ENCODE peak calls at places on chromosomes 4 and X, in four cellular contexts. One of them, this sample, is unnamed.

GRCh38 chr4:2291705-2292651 is 30.1 kb upstream of the MXD4 start:
- DNase-seq in choroid plexus epithelial cell: no peak
- DNase-seq in hepatocyte: peak
- DNase-seq in progenitor cell of endocrine pancreas: no peak
- DNase-seq in this sample: peak

GRCh38 chr4:19615086-19615689 is 636.5 kb upstream of the SLIT2 start:
- DNase-seq in choroid plexus epithelial cell: no peak
- DNase-seq in hepatocyte: no peak
- DNase-seq in progenitor cell of endocrine pancreas: no peak
- DNase-seq in this sample: no peak

GRCh38 chrX:111505783-111506182 is 5.7 kb upstream of the SERTM2 start:
- DNase-seq in choroid plexus epithelial cell: no peak
- DNase-seq in hepatocyte: no peak
- DNase-seq in progenitor cell of endocrine pancreas: no peak
- DNase-seq in this sample: no peak

GRCh38 chr4:8198906-8199593 is at the start of gene SH3TC1:
- DNase-seq in choroid plexus epithelial cell: peak
- DNase-seq in hepatocyte: peak
- DNase-seq in progenitor cell of endocrine pancreas: peak
- DNase-seq in this sample: peak

GRCh38 chr4:40763228-40763716 is 13.5 kb downstream of the NSUN7 start:
- DNase-seq in choroid plexus epithelial cell: peak
- DNase-seq in hepatocyte: no peak
- DNase-seq in progenitor cell of endocrine pancreas: no peak
- DNase-seq in this sample: no peak

GRCh38 chr4:122500852-122501501 is 44.5 kb upstream of the IL2 start:
- DNase-seq in choroid plexus epithelial cell: peak
- DNase-seq in hepatocyte: no peak
- DNase-seq in progenitor cell of endocrine pancreas: no peak
- DNase-seq in this sample: no peak

GRCh38 chrX:38882894-38883620 is 81.8 kb downstream of the MID1IP1 start:
- DNase-seq in choroid plexus epithelial cell: no peak
- DNase-seq in hepatocyte: no peak
- DNase-seq in progenitor cell of endocrine pancreas: no peak
- DNase-seq in this sample: no peak

GRCh38 chr4:52071786-52072552 is 20.9 kb downstream of the SPATA18 start:
- DNase-seq in choroid plexus epithelial cell: no peak
- DNase-seq in hepatocyte: no peak
- DNase-seq in progenitor cell of endocrine pancreas: no peak
- DNase-seq in this sample: no peak

GRCh38 chrX:100090931-100091330 is 319.1 kb downstream of the PCDH19 start:
- DNase-seq in choroid plexus epithelial cell: no peak
- DNase-seq in hepatocyte: no peak
- DNase-seq in progenitor cell of endocrine pancreas: no peak
- DNase-seq in this sample: no peak

GRCh38 chr4:143025111-143025704 is 159.5 kb upstream of the USP38 start:
- DNase-seq in choroid plexus epithelial cell: peak
- DNase-seq in hepatocyte: no peak
- DNase-seq in progenitor cell of endocrine pancreas: no peak
- DNase-seq in this sample: no peak

GRCh38 chrX:101595739-101596419 is 21.9 kb downstream of the ARMCX6 start:
- DNase-seq in choroid plexus epithelial cell: peak
- DNase-seq in hepatocyte: peak
- DNase-seq in progenitor cell of endocrine pancreas: no peak
- DNase-seq in this sample: no peak

GRCh38 chrX:9997524-9997923 is 30.4 kb downstream of the CLDN34 start:
- DNase-seq in choroid plexus epithelial cell: no peak
- DNase-seq in hepatocyte: no peak
- DNase-seq in progenitor cell of endocrine pancreas: no peak
- DNase-seq in this sample: no peak

GRCh38 chr4:40888916-40889315 is 139.2 kb downstream of the NSUN7 start:
- DNase-seq in choroid plexus epithelial cell: no peak
- DNase-seq in hepatocyte: no peak
- DNase-seq in progenitor cell of endocrine pancreas: no peak
- DNase-seq in this sample: no peak

GRCh38 chrX:141220342-141221008 is 21.8 kb downstream of the SPANXC start:
- DNase-seq in choroid plexus epithelial cell: peak
- DNase-seq in hepatocyte: peak
- DNase-seq in progenitor cell of endocrine pancreas: no peak
- DNase-seq in this sample: no peak

GRCh38 chrX:41921492-41922124 is 1.7 kb downstream of the CASK start:
- DNase-seq in choroid plexus epithelial cell: peak
- DNase-seq in hepatocyte: no peak
- DNase-seq in progenitor cell of endocrine pancreas: no peak
- DNase-seq in this sample: no peak

GRCh38 chrX:10618911-10619310 is 1.5 kb downstream of the MID1 start:
- DNase-seq in choroid plexus epithelial cell: no peak
- DNase-seq in hepatocyte: peak
- DNase-seq in progenitor cell of endocrine pancreas: no peak
- DNase-seq in this sample: no peak

GRCh38 chr4:150127757-150128156 is 49.5 kb downstream of the DCLK2 start:
- DNase-seq in choroid plexus epithelial cell: peak
- DNase-seq in hepatocyte: no peak
- DNase-seq in progenitor cell of endocrine pancreas: no peak
- DNase-seq in this sample: no peak

GRCh38 chr4:19379318-19379717 is 872.4 kb upstream of the SLIT2 start:
- DNase-seq in choroid plexus epithelial cell: no peak
- DNase-seq in hepatocyte: peak
- DNase-seq in progenitor cell of endocrine pancreas: no peak
- DNase-seq in this sample: no peak

GRCh38 chr4:143185253-143186107 is 763 bp downstream of the USP38 start:
- DNase-seq in choroid plexus epithelial cell: peak
- DNase-seq in hepatocyte: peak
- DNase-seq in progenitor cell of endocrine pancreas: peak
- DNase-seq in this sample: peak

GRCh38 chr4:118955515-118955914 is 66.9 kb downstream of the SYNPO2 start:
- DNase-seq in choroid plexus epithelial cell: peak
- DNase-seq in hepatocyte: no peak
- DNase-seq in progenitor cell of endocrine pancreas: no peak
- DNase-seq in this sample: no peak

GRCh38 chr4:75207902-75208301 is 275.0 kb downstream of the PARM1 start:
- DNase-seq in choroid plexus epithelial cell: no peak
- DNase-seq in hepatocyte: no peak
- DNase-seq in progenitor cell of endocrine pancreas: no peak
- DNase-seq in this sample: no peak

GRCh38 chrX:100883654-100884053 is 9.5 kb upstream of the NOX1 start:
- DNase-seq in choroid plexus epithelial cell: no peak
- DNase-seq in hepatocyte: no peak
- DNase-seq in progenitor cell of endocrine pancreas: no peak
- DNase-seq in this sample: no peak

GRCh38 chrX:151753313-151754041 is 18.9 kb downstream of the CNGA2 start:
- DNase-seq in choroid plexus epithelial cell: peak
- DNase-seq in hepatocyte: peak
- DNase-seq in progenitor cell of endocrine pancreas: peak
- DNase-seq in this sample: peak

GRCh38 chrX:14243823-14244222 is 214.1 kb upstream of the GEMIN8 start:
- DNase-seq in choroid plexus epithelial cell: no peak
- DNase-seq in hepatocyte: no peak
- DNase-seq in progenitor cell of endocrine pancreas: no peak
- DNase-seq in this sample: no peak

GRCh38 chr4:126405369-126405982 is 1090.7 kb downstream of the FAT4 start:
- DNase-seq in choroid plexus epithelial cell: peak
- DNase-seq in hepatocyte: no peak
- DNase-seq in progenitor cell of endocrine pancreas: no peak
- DNase-seq in this sample: no peak

GRCh38 chrX:20149326-20149725 is 7.7 kb upstream of the EIF1AX start:
- DNase-seq in choroid plexus epithelial cell: no peak
- DNase-seq in hepatocyte: no peak
- DNase-seq in progenitor cell of endocrine pancreas: no peak
- DNase-seq in this sample: no peak

GRCh38 chr4:76526585-76526990 is 91.6 kb downstream of the SHROOM3 start:
- DNase-seq in choroid plexus epithelial cell: peak
- DNase-seq in hepatocyte: peak
- DNase-seq in progenitor cell of endocrine pancreas: no peak
- DNase-seq in this sample: no peak

GRCh38 chrX:111823068-111823467 is 52.9 kb upstream of the TRPC5OS start:
- DNase-seq in choroid plexus epithelial cell: peak
- DNase-seq in hepatocyte: peak
- DNase-seq in progenitor cell of endocrine pancreas: no peak
- DNase-seq in this sample: no peak

GRCh38 chr4:80098635-80099034 is 25.6 kb upstream of the ANTXR2 start:
- DNase-seq in choroid plexus epithelial cell: no peak
- DNase-seq in hepatocyte: no peak
- DNase-seq in progenitor cell of endocrine pancreas: no peak
- DNase-seq in this sample: no peak

GRCh38 chr4:80099671-80100070 is 26.6 kb upstream of the ANTXR2 start:
- DNase-seq in choroid plexus epithelial cell: no peak
- DNase-seq in hepatocyte: no peak
- DNase-seq in progenitor cell of endocrine pancreas: no peak
- DNase-seq in this sample: no peak

GRCh38 chr4:80101768-80102116 is 28.7 kb upstream of the ANTXR2 start:
- DNase-seq in choroid plexus epithelial cell: no peak
- DNase-seq in hepatocyte: no peak
- DNase-seq in progenitor cell of endocrine pancreas: no peak
- DNase-seq in this sample: no peak

GRCh38 chr4:80103615-80104014 is 30.6 kb upstream of the ANTXR2 start:
- DNase-seq in choroid plexus epithelial cell: no peak
- DNase-seq in hepatocyte: no peak
- DNase-seq in progenitor cell of endocrine pancreas: no peak
- DNase-seq in this sample: no peak

GRCh38 chr4:80101086-80101767 is 28.2 kb upstream of the ANTXR2 start:
- DNase-seq in choroid plexus epithelial cell: no peak
- DNase-seq in hepatocyte: no peak
- DNase-seq in progenitor cell of endocrine pancreas: no peak
- DNase-seq in this sample: no peak
- TF ChIP-seq CTCF in choroid plexus epithelial cell: no peak
- TF ChIP-seq CTCF in hepatocyte: no peak
- TF ChIP-seq CTCF in progenitor cell of endocrine pancreas: no peak
- TF ChIP-seq CTCF in this sample: no peak

GRCh38 chr4:46934731-46935130 is 25.7 kb upstream of the COX7B2 start:
- DNase-seq in choroid plexus epithelial cell: no peak
- DNase-seq in hepatocyte: no peak
- DNase-seq in progenitor cell of endocrine pancreas: no peak
- DNase-seq in this sample: no peak

GRCh38 chr4:46927201-46927600 is 18.2 kb upstream of the COX7B2 start:
- DNase-seq in choroid plexus epithelial cell: peak
- DNase-seq in hepatocyte: no peak
- DNase-seq in progenitor cell of endocrine pancreas: no peak
- DNase-seq in this sample: no peak

GRCh38 chr4:46930866-46931265 is 21.8 kb upstream of the COX7B2 start:
- DNase-seq in choroid plexus epithelial cell: no peak
- DNase-seq in hepatocyte: no peak
- DNase-seq in progenitor cell of endocrine pancreas: no peak
- DNase-seq in this sample: no peak

GRCh38 chr4:46933686-46934085 is 24.6 kb upstream of the COX7B2 start:
- DNase-seq in choroid plexus epithelial cell: no peak
- DNase-seq in hepatocyte: no peak
- DNase-seq in progenitor cell of endocrine pancreas: no peak
- DNase-seq in this sample: no peak

DNA sequence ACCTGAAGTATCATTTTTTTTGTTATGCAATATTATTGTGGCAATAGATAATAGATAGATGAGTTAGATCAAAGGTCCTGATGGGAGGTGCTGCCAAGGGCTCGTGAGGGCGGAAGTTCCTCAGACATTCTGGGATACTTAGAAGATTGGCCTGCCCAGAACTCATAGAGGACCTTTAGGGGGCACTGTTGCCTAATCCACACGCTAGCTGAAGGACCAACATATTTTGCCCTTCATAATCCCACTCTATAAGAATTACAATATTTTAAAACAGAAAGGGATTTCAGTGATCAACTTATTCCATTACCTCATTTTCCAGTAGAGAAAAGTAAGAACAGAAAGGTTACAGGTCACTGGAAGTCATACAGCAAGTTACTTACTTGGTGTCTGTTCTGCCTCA is 22.9 kb upstream of the COX7B2 start:
- DNase-seq in choroid plexus epithelial cell: peak
- DNase-seq in hepatocyte: peak
- DNase-seq in progenitor cell of endocrine pancreas: no peak
- DNase-seq in this sample: no peak
- TF ChIP-seq CTCF in choroid plexus epithelial cell: peak
- TF ChIP-seq CTCF in hepatocyte: peak
- TF ChIP-seq CTCF in progenitor cell of endocrine pancreas: peak
- TF ChIP-seq CTCF in this sample: no peak

GRCh38 chr4:110211007-110211769 is 12.8 kb upstream of the ELOVL6 start:
- DNase-seq in choroid plexus epithelial cell: peak
- DNase-seq in hepatocyte: peak
- DNase-seq in progenitor cell of endocrine pancreas: no peak
- DNase-seq in this sample: no peak
- TF ChIP-seq CTCF in choroid plexus epithelial cell: peak
- TF ChIP-seq CTCF in hepatocyte: peak
- TF ChIP-seq CTCF in progenitor cell of endocrine pancreas: peak
- TF ChIP-seq CTCF in this sample: no peak

DNA sequence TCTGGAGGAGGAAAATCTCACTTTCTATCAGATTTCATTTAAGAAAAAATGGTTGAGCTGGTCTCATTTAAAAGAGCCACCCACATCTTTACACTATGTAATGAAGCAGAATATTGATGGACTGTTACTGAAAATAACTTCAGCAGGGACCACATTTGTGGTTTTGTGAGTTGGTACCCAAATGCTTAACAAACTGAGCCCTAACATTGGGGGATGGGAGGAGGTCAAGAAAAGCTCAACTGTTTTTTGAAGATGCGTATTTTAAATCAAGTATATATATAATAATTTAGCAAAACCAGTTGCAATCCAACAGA is 30.1 kb downstream of the HOPX start:
- DNase-seq in choroid plexus epithelial cell: no peak
- DNase-seq in hepatocyte: no peak
- DNase-seq in progenitor cell of endocrine pancreas: no peak
- DNase-seq in this sample: no peak
- TF ChIP-seq CTCF in choroid plexus epithelial cell: no peak
- TF ChIP-seq CTCF in hepatocyte: no peak
- TF ChIP-seq CTCF in progenitor cell of endocrine pancreas: no peak
- TF ChIP-seq CTCF in this sample: no peak

DNA sequence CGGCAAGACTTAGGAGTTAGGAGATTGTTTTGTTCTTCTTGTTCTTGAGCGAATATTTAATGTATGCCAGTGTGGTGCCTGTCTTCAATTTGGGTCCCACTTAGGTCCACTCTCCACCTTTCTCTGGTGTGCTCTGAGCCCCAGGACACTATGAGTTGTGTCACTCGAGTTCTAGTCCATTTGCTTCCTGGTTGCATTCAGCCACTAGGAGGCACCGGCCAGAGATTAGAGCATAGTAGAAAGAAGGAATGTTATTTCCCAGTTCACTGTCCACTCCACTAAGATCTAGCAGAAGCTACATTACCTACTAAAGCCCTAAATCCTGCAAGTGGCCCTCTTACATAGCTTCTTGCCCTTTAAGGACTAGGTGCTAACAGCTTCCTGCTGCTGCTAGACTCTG is 326.9 kb downstream of the NAF1 start:
- DNase-seq in choroid plexus epithelial cell: no peak
- DNase-seq in hepatocyte: no peak
- DNase-seq in progenitor cell of endocrine pancreas: no peak
- DNase-seq in this sample: no peak
- TF ChIP-seq CTCF in choroid plexus epithelial cell: peak
- TF ChIP-seq CTCF in hepatocyte: no peak
- TF ChIP-seq CTCF in progenitor cell of endocrine pancreas: no peak
- TF ChIP-seq CTCF in this sample: no peak

This sample was measured in lower leg skin.